ENCODE peak calls at places on chromosomes 7 and 10, in eight cellular contexts. B, Y, G, X, I, P, O and N are unnamed samples.

GRCh38 chr7:80900583-80901576 is 18.0 kb downstream of the SEMA3C start:
- DNase-seq in P (peak; percentile 87), B (no peak), Y (no peak), G (no peak), X (no peak), O (no peak), I (no peak), N (no peak)

GRCh38 chr7:97026705-97027426 is 2.2 kb upstream of the DLX5 start:
- DNase-seq in Y (no peak), X (no peak), I (no peak), G (no peak), O (no peak), P (no peak), B (no peak), N (no peak)

GRCh38 chr10:86263209-86263608 is 103.4 kb downstream of the GRID1 start:
- DNase-seq in G (no peak), X (no peak), Y (no peak), P (no peak), O (no peak), I (no peak), B (no peak), N (no peak)

GRCh38 chr10:79148452-79149344 is 79.9 kb downstream of the ZMIZ1 start:
- DNase-seq in X (no peak), Y (no peak), P (no peak), B (no peak), G (no peak), I (no peak), O (no peak), N (no peak)

GRCh38 chr10:32957341-32958084 is 517 bp downstream of the ITGB1 start:
- DNase-seq in Y (peak; percentile 71), B (peak; percentile 47), P (no peak), I (peak; percentile 87), X (no peak), G (peak; percentile 54), O (no peak), N (peak; percentile 35)

GRCh38 chr7:21948887-21949469 is 3.3 kb upstream of the CDCA7L start:
- DNase-seq in I (no peak), G (no peak), Y (no peak), X (no peak), B (no peak), O (no peak), P (no peak), N (no peak)

GRCh38 chr7:45524373-45524913 is 49.7 kb upstream of the ADCY1 start:
- DNase-seq in Y (no peak), G (no peak), P (no peak), X (no peak), B (no peak), O (no peak), I (no peak), N (no peak)

GRCh38 chr7:2405201-2405600 is 1.8 kb downstream of the CHST12 start:
- DNase-seq in I (no peak), Y (no peak), B (no peak), X (no peak), P (no peak), O (no peak), G (no peak), N (no peak)

GRCh38 chr7:50696810-50697582 is 85.7 kb downstream of the GRB10 start:
- DNase-seq in O (no peak), B (no peak), I (no peak), Y (peak; percentile 31), P (peak; percentile 29), G (no peak), X (no peak), N (peak; percentile 6)

GRCh38 chr7:84677386-84677785 is 482.8 kb upstream of the SEMA3A start:
- DNase-seq in I (no peak), P (peak; percentile 64), O (no peak), Y (no peak), B (no peak), G (no peak), X (no peak), N (no peak)

GRCh38 chr7:131105294-131105802 is 222.3 kb upstream of the MKLN1 start:
- DNase-seq in X (no peak), P (no peak), G (no peak), I (no peak), O (no peak), B (no peak), Y (no peak), N (no peak)

GRCh38 chr7:93890464-93891068 is at the start of gene TFPI2:
- DNase-seq in G (peak; percentile 39), O (peak; percentile 42), Y (no peak), P (peak; percentile 90), I (peak; percentile 78), X (no peak), B (peak; percentile 18), N (peak; percentile 13)

GRCh38 chr7:129772646-129773280 is 161.2 kb downstream of the NRF1 start:
- DNase-seq in I (no peak), B (no peak), G (no peak), Y (no peak), X (no peak), O (no peak), P (no peak), N (no peak)

GRCh38 chr7:45649560-45650346 is 75.6 kb downstream of the ADCY1 start:
- DNase-seq in G (no peak), Y (no peak), I (no peak), B (no peak), P (no peak), O (no peak), X (no peak), N (no peak)

GRCh38 chr10:126021833-126022500 is 125.6 kb downstream of the FANK1 start:
- DNase-seq in G (no peak), B (no peak), O (no peak), Y (no peak), P (no peak), X (no peak), I (no peak), N (no peak)

GRCh38 chr7:104967088-104967487 is 46.9 kb upstream of the KMT2E start:
- DNase-seq in I (no peak), B (no peak), X (no peak), P (no peak), O (no peak), Y (no peak), G (no peak), N (no peak)